ENCODE peak calls at places on chromosomes 13 and 19, in nine cellular contexts. One of them, this sample, is unnamed.

GRCh38 chr13:51726446-51727185 is 77.3 kb downstream of the DHRS12 start:
- DNase-seq in suprapubic skin: no peak
- DNase-seq in left ventricle myocardium inferior: no peak
- DNase-seq in prostate gland: no peak
- DNase-seq in transverse colon: no peak
- DNase-seq in neuronal stem cell: no peak
- DNase-seq in epithelial cell of prostate: no peak
- DNase-seq in heart left ventricle: no peak
- DNase-seq in psoas muscle: no peak
- DNase-seq in this sample: no peak

GRCh38 chr19:2476451-2477140 is 669 bp downstream of the GADD45B start:
- DNase-seq in neuronal stem cell: no peak
- DNase-seq in psoas muscle: peak; percentile 61
- DNase-seq in epithelial cell of prostate: no peak
- DNase-seq in transverse colon: peak; percentile 67
- DNase-seq in heart left ventricle: peak; percentile 48
- DNase-seq in suprapubic skin: no peak
- DNase-seq in prostate gland: no peak
- DNase-seq in left ventricle myocardium inferior: peak; percentile 49
- DNase-seq in this sample: peak; percentile 73

GRCh38 chr19:52640916-52641315 is 2.8 kb upstream of the ZNF83 start:
- DNase-seq in neuronal stem cell: no peak
- DNase-seq in epithelial cell of prostate: no peak
- DNase-seq in prostate gland: no peak
- DNase-seq in heart left ventricle: no peak
- DNase-seq in suprapubic skin: peak; percentile 62
- DNase-seq in psoas muscle: no peak
- DNase-seq in left ventricle myocardium inferior: no peak
- DNase-seq in transverse colon: no peak
- DNase-seq in this sample: no peak

GRCh38 chr13:34030782-34031181 is 212.8 kb downstream of the RFC3 start:
- DNase-seq in psoas muscle: no peak
- DNase-seq in heart left ventricle: no peak
- DNase-seq in prostate gland: no peak
- DNase-seq in left ventricle myocardium inferior: no peak
- DNase-seq in suprapubic skin: no peak
- DNase-seq in neuronal stem cell: no peak
- DNase-seq in epithelial cell of prostate: no peak
- DNase-seq in transverse colon: no peak
- DNase-seq in this sample: no peak

GRCh38 chr13:79237981-79238380 is 168.1 kb downstream of the RBM26 start:
- DNase-seq in psoas muscle: no peak
- DNase-seq in transverse colon: no peak
- DNase-seq in epithelial cell of prostate: no peak
- DNase-seq in prostate gland: no peak
- DNase-seq in left ventricle myocardium inferior: no peak
- DNase-seq in suprapubic skin: no peak
- DNase-seq in neuronal stem cell: no peak
- DNase-seq in heart left ventricle: no peak
- DNase-seq in this sample: no peak

GRCh38 chr13:28494861-28495585 is at the start of gene FLT1:
- DNase-seq in transverse colon: no peak
- DNase-seq in heart left ventricle: peak; percentile 87
- DNase-seq in psoas muscle: peak; percentile 55
- DNase-seq in neuronal stem cell: peak; percentile 38
- DNase-seq in suprapubic skin: peak; percentile 70
- DNase-seq in left ventricle myocardium inferior: peak; percentile 77
- DNase-seq in prostate gland: no peak
- DNase-seq in epithelial cell of prostate: no peak
- DNase-seq in this sample: peak; percentile 22

GRCh38 chr13:41563501-41564001 is 106.2 kb downstream of the RGCC start:
- DNase-seq in transverse colon: no peak
- DNase-seq in left ventricle myocardium inferior: no peak
- DNase-seq in psoas muscle: no peak
- DNase-seq in prostate gland: no peak
- DNase-seq in heart left ventricle: no peak
- DNase-seq in neuronal stem cell: no peak
- DNase-seq in suprapubic skin: no peak
- DNase-seq in epithelial cell of prostate: no peak
- DNase-seq in this sample: no peak

GRCh38 chr13:20610006-20610405 is 43.0 kb downstream of the IFT88 start:
- DNase-seq in neuronal stem cell: no peak
- DNase-seq in left ventricle myocardium inferior: no peak
- DNase-seq in epithelial cell of prostate: no peak
- DNase-seq in psoas muscle: no peak
- DNase-seq in heart left ventricle: no peak
- DNase-seq in suprapubic skin: no peak
- DNase-seq in transverse colon: no peak
- DNase-seq in prostate gland: no peak
- DNase-seq in this sample: no peak

GRCh38 chr13:78600317-78600899 is 2.9 kb downstream of the POU4F1 start:
- DNase-seq in prostate gland: no peak
- DNase-seq in left ventricle myocardium inferior: no peak
- DNase-seq in suprapubic skin: no peak
- DNase-seq in psoas muscle: no peak
- DNase-seq in epithelial cell of prostate: no peak
- DNase-seq in neuronal stem cell: peak; percentile 29
- DNase-seq in heart left ventricle: no peak
- DNase-seq in transverse colon: no peak
- DNase-seq in this sample: no peak

GRCh38 chr19:7787141-7787540 is 24.1 kb downstream of the CLEC4M start:
- DNase-seq in suprapubic skin: no peak
- DNase-seq in neuronal stem cell: no peak
- DNase-seq in epithelial cell of prostate: no peak
- DNase-seq in heart left ventricle: no peak
- DNase-seq in left ventricle myocardium inferior: peak; percentile 34
- DNase-seq in transverse colon: no peak
- DNase-seq in prostate gland: no peak
- DNase-seq in psoas muscle: peak; percentile 27
- DNase-seq in this sample: peak; percentile 25

DNA sequence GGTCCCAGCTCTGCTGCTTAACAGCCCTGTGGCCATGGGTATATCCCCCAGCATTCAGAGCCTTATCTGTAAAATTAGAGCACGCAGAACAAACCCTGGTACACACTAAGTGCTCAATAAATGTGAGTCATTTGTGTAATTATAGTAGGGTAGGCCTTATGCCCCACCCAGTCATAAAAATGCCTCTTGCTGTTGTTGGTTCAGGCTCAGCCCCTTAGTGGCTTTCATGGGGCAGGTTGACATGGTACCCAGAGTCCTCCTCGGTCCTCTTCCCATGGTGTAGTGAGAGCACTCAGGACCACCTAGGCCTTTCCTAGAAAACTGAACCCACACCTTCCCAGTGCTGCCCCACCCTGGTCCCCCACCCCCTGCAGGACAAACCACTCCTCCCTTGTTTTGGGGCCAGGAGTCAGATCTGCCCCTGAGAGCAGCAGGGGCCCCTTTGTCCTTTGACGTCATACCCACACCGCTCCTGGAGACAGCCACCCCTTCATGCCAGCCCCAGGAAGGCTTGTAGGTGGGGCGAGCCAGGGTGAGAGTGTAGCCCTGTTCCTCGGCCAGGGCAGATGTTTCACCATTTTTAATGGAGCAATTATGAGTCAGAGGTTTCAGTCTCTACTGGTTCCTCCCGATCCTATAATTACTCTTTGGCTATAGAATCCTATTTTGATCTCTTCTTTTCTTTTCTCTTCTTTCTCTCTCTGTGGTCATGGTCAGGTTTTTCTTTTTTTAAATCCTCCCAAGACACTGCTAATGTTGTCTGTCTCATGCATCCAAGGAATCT is 36.8 kb downstream of the ACTN4 start:
- DNase-seq in prostate gland: peak; percentile 65
- DNase-seq in heart left ventricle: peak; percentile 79
- DNase-seq in left ventricle myocardium inferior: peak; percentile 52
- DNase-seq in transverse colon: peak; percentile 87
- DNase-seq in psoas muscle: peak; percentile 80
- DNase-seq in epithelial cell of prostate: peak; percentile 93
- DNase-seq in neuronal stem cell: no peak
- DNase-seq in suprapubic skin: peak; percentile 89
- DNase-seq in this sample: peak; percentile 89
- H3K27ac ChIP-seq in prostate gland: peak overlapping the region; percentile 94
- H3K27ac ChIP-seq in heart left ventricle: peak overlapping the region; percentile 95
- H3K27ac ChIP-seq in left ventricle myocardium inferior: peak overlapping the region; percentile 91
- H3K27ac ChIP-seq in transverse colon: peak overlapping the region; percentile 93
- H3K27ac ChIP-seq in psoas muscle: peak overlapping the region; percentile 98
- H3K27ac ChIP-seq in epithelial cell of prostate: peak overlapping the region; percentile 100
- H3K27ac ChIP-seq in neuronal stem cell: no peak overlapping the region
- H3K27ac ChIP-seq in suprapubic skin: peak overlapping the region; percentile 90
- H3K27ac ChIP-seq in this sample: peak overlapping the region; percentile 89

GRCh38 chr19:4877753-4878490 is 10.5 kb upstream of the PLIN3 start:
- DNase-seq in left ventricle myocardium inferior: peak; percentile 60
- DNase-seq in heart left ventricle: peak; percentile 42
- DNase-seq in epithelial cell of prostate: no peak
- DNase-seq in prostate gland: peak; percentile 76
- DNase-seq in psoas muscle: peak; percentile 84
- DNase-seq in transverse colon: peak; percentile 31
- DNase-seq in neuronal stem cell: no peak
- DNase-seq in suprapubic skin: no peak
- DNase-seq in this sample: no peak

GRCh38 chr19:4879041-4879440 is 11.6 kb upstream of the PLIN3 start:
- DNase-seq in epithelial cell of prostate: no peak
- DNase-seq in neuronal stem cell: no peak
- DNase-seq in left ventricle myocardium inferior: no peak
- DNase-seq in transverse colon: no peak
- DNase-seq in heart left ventricle: no peak
- DNase-seq in psoas muscle: no peak
- DNase-seq in prostate gland: no peak
- DNase-seq in suprapubic skin: no peak
- DNase-seq in this sample: no peak

GRCh38 chr19:4873930-4874329 is 6.5 kb upstream of the PLIN3 start:
- DNase-seq in prostate gland: no peak
- DNase-seq in left ventricle myocardium inferior: no peak
- DNase-seq in neuronal stem cell: no peak
- DNase-seq in heart left ventricle: no peak
- DNase-seq in epithelial cell of prostate: no peak
- DNase-seq in suprapubic skin: no peak
- DNase-seq in transverse colon: no peak
- DNase-seq in psoas muscle: no peak
- DNase-seq in this sample: no peak

GRCh38 chr19:4878491-4878968 is 11.1 kb upstream of the PLIN3 start:
- DNase-seq in suprapubic skin: no peak
- DNase-seq in prostate gland: no peak
- DNase-seq in neuronal stem cell: no peak
- DNase-seq in transverse colon: no peak
- DNase-seq in epithelial cell of prostate: no peak
- DNase-seq in left ventricle myocardium inferior: peak; percentile 44
- DNase-seq in psoas muscle: peak; percentile 75
- DNase-seq in heart left ventricle: no peak
- DNase-seq in this sample: no peak
- H3K27ac ChIP-seq in suprapubic skin: peak overlapping the region; percentile 19
- H3K27ac ChIP-seq in prostate gland: peak overlapping the region; percentile 82
- H3K27ac ChIP-seq in neuronal stem cell: no peak overlapping the region
- H3K27ac ChIP-seq in transverse colon: peak overlapping the region; percentile 50
- H3K27ac ChIP-seq in epithelial cell of prostate: no peak overlapping the region
- H3K27ac ChIP-seq in left ventricle myocardium inferior: peak overlapping the region; percentile 81
- H3K27ac ChIP-seq in psoas muscle: peak overlapping the region; percentile 91
- H3K27ac ChIP-seq in heart left ventricle: no peak overlapping the region
- H3K27ac ChIP-seq in this sample: no peak overlapping the region

GRCh38 chr13:30925429-30925828 is 7.0 kb upstream of the TEX26 start:
- DNase-seq in neuronal stem cell: no peak
- DNase-seq in transverse colon: no peak
- DNase-seq in epithelial cell of prostate: no peak
- DNase-seq in suprapubic skin: no peak
- DNase-seq in psoas muscle: no peak
- DNase-seq in left ventricle myocardium inferior: no peak
- DNase-seq in prostate gland: no peak
- DNase-seq in heart left ventricle: no peak
- DNase-seq in this sample: no peak

GRCh38 chr13:30920162-30920561 is 12.3 kb upstream of the TEX26 start:
- DNase-seq in suprapubic skin: no peak
- DNase-seq in neuronal stem cell: no peak
- DNase-seq in prostate gland: no peak
- DNase-seq in epithelial cell of prostate: no peak
- DNase-seq in transverse colon: no peak
- DNase-seq in heart left ventricle: no peak
- DNase-seq in left ventricle myocardium inferior: no peak
- DNase-seq in psoas muscle: no peak
- DNase-seq in this sample: no peak

GRCh38 chr13:30924321-30924720 is 8.1 kb upstream of the TEX26 start:
- DNase-seq in psoas muscle: no peak
- DNase-seq in suprapubic skin: no peak
- DNase-seq in prostate gland: no peak
- DNase-seq in left ventricle myocardium inferior: no peak
- DNase-seq in transverse colon: no peak
- DNase-seq in heart left ventricle: no peak
- DNase-seq in neuronal stem cell: no peak
- DNase-seq in epithelial cell of prostate: no peak
- DNase-seq in this sample: no peak

GRCh38 chr13:30924726-30925125 is 7.7 kb upstream of the TEX26 start:
- DNase-seq in transverse colon: no peak
- DNase-seq in neuronal stem cell: no peak
- DNase-seq in psoas muscle: no peak
- DNase-seq in heart left ventricle: no peak
- DNase-seq in prostate gland: no peak
- DNase-seq in suprapubic skin: no peak
- DNase-seq in left ventricle myocardium inferior: no peak
- DNase-seq in epithelial cell of prostate: no peak
- DNase-seq in this sample: no peak

GRCh38 chr13:30923423-30923822 is 9.0 kb upstream of the TEX26 start:
- DNase-seq in left ventricle myocardium inferior: no peak
- DNase-seq in prostate gland: no peak
- DNase-seq in psoas muscle: no peak
- DNase-seq in neuronal stem cell: no peak
- DNase-seq in suprapubic skin: no peak
- DNase-seq in transverse colon: no peak
- DNase-seq in heart left ventricle: no peak
- DNase-seq in epithelial cell of prostate: no peak
- DNase-seq in this sample: no peak
- H3K27ac ChIP-seq in left ventricle myocardium inferior: no peak overlapping the region
- H3K27ac ChIP-seq in prostate gland: no peak overlapping the region
- H3K27ac ChIP-seq in psoas muscle: no peak overlapping the region
- H3K27ac ChIP-seq in neuronal stem cell: no peak overlapping the region
- H3K27ac ChIP-seq in suprapubic skin: no peak overlapping the region
- H3K27ac ChIP-seq in transverse colon: no peak overlapping the region
- H3K27ac ChIP-seq in heart left ventricle: no peak overlapping the region
- H3K27ac ChIP-seq in epithelial cell of prostate: peak overlapping the region; percentile 46
- H3K27ac ChIP-seq in this sample: no peak overlapping the region

DNA sequence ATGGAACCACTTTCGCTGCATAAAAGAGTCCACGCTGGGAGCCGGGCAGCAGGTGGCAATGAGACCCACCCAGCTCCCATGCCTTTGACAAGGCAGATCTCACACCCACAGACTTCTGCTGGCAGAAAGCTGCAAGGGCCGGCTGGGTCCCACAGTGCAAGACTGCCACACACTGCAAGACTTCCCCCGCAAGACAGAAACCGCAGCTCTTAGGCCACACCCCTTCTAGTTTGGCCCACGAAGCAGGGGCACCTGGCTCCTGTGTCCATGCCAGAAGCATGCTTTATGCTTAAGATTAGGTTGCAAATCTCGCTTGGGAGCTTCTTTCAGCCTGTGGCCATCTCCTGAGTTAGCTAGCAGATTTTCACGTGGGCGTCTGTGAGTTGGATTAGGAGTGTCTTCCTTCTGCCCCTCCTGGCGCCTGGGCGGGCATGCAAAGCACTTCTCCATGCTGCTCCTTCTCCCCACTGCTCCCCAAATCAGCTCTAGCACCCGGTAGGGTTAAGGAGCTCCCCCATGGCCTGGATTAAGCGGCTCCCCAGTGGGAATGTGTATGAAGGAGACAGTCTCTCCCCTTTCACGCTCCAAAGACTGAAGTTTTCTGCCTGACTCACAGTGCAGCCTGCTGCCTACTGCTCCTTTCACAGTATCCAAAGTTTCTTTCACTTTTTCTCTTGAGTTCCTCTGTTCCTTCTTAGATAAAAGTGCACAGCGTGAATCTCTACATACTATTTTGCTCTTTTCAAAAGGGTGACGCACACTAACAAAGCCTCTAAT is 17.7 kb downstream of the GPC6 start:
- DNase-seq in transverse colon: no peak
- DNase-seq in suprapubic skin: peak; percentile 57
- DNase-seq in left ventricle myocardium inferior: no peak
- DNase-seq in psoas muscle: no peak
- DNase-seq in neuronal stem cell: no peak
- DNase-seq in heart left ventricle: no peak
- DNase-seq in prostate gland: no peak
- DNase-seq in epithelial cell of prostate: no peak
- DNase-seq in this sample: no peak
- H3K27ac ChIP-seq in transverse colon: peak overlapping the region; percentile 51
- H3K27ac ChIP-seq in suprapubic skin: no peak overlapping the region
- H3K27ac ChIP-seq in left ventricle myocardium inferior: no peak overlapping the region
- H3K27ac ChIP-seq in psoas muscle: no peak overlapping the region
- H3K27ac ChIP-seq in neuronal stem cell: peak overlapping the region; percentile 63
- H3K27ac ChIP-seq in heart left ventricle: peak overlapping the region; percentile 11
- H3K27ac ChIP-seq in prostate gland: peak overlapping the region; percentile 18
- H3K27ac ChIP-seq in epithelial cell of prostate: peak overlapping the region; percentile 59
- H3K27ac ChIP-seq in this sample: no peak overlapping the region

This sample was measured in colonic mucosa.